ENCODE peak calls at places on chromosomes 16 and 17, in eight cellular contexts. S is CD8-positive, alpha-beta T cell; Q is prostate gland; M is AG04450; D is thoracic aorta; O is uterus; Y is GM06990; V is fibroblast of mammary gland. L is an unnamed sample.

GRCh38 chr16:14377326-14377725 is 252.7 kb downstream of the PARN start:
- DNase-seq in D (no peak), Q (no peak), M (no peak), Y (no peak), O (no peak), S (no peak), V (peak; percentile 86), L (no peak)

GRCh38 chr16:73369841-73370240 is 321.9 kb upstream of the ZFHX3 start:
- DNase-seq in D (no peak), Q (no peak), M (no peak), Y (no peak), V (no peak), S (no peak), O (no peak), L (no peak)

GRCh38 chr16:89189358-89190025 is 10.8 kb downstream of the SLC22A31 start:
- DNase-seq in S (no peak), O (no peak), Y (peak; percentile 15), V (no peak), M (no peak), D (no peak), Q (no peak), L (no peak)

GRCh38 chr17:10099051-10099571 is 99.3 kb downstream of the GAS7 start:
- DNase-seq in O (peak; percentile 66), Y (no peak), D (no peak), M (no peak), Q (no peak), S (no peak), V (peak; percentile 87), L (no peak)

GRCh38 chr17:68288804-68289203 is 2.1 kb downstream of the SLC16A6 start:
- DNase-seq in V (no peak), S (no peak), Q (no peak), D (no peak), O (no peak), Y (no peak), M (no peak), L (peak; percentile 35)

GRCh38 chr16:3716831-3717234 is 491 bp downstream of the TRAP1 start:
- DNase-seq in S (no peak), Q (no peak), O (no peak), Y (no peak), V (peak; percentile 20), M (no peak), D (no peak), L (no peak)

GRCh38 chr17:40967581-40967980 is 833 bp upstream of the KRT39 start:
- DNase-seq in Q (no peak), S (no peak), M (no peak), O (no peak), V (no peak), Y (no peak), D (no peak), L (no peak)

GRCh38 chr17:74513987-74514631 is 17.2 kb downstream of the CD300LB start:
- DNase-seq in M (no peak), V (peak; percentile 65), D (no peak), Q (no peak), O (no peak), S (peak; percentile 21), Y (no peak), L (peak; percentile 76)

GRCh38 chr17:64420143-64420670 is 28.7 kb upstream of the MILR1 start:
- DNase-seq in D (no peak), Y (no peak), S (no peak), M (peak; percentile 67), Q (peak; percentile 46), O (no peak), V (peak; percentile 90), L (peak; percentile 76)

GRCh38 chr17:77470800-77471733 is 330.3 kb downstream of the SEC14L1 start:
- DNase-seq in Q (no peak), D (no peak), V (peak; percentile 57), M (no peak), S (no peak), Y (no peak), O (peak; percentile 85), L (no peak)

GRCh38 chr16:72848759-72849664 is 198.9 kb downstream of the ZFHX3 start:
- DNase-seq in M (peak; percentile 65), Y (no peak), V (peak; percentile 87), D (peak; percentile 86), Q (peak; percentile 86), S (no peak), O (peak; percentile 89), L (no peak)

GRCh38 chr16:7482028-7482427 is 149.4 kb downstream of the RBFOX1 start:
- DNase-seq in Q (no peak), V (no peak), Y (no peak), S (no peak), M (no peak), O (no peak), D (no peak), L (no peak)

GRCh38 chr16:29663020-29663828 is at the start of gene SPN:
- DNase-seq in Q (no peak), O (no peak), M (no peak), D (no peak), S (no peak), Y (peak; percentile 78), V (no peak), L (peak; percentile 78)

GRCh38 chr17:50765454-50766221 is 1.7 kb downstream of the ANKRD40CL start:
- DNase-seq in D (no peak), Q (no peak), O (no peak), M (no peak), V (no peak), Y (peak; percentile 35), S (no peak), L (no peak)

GRCh38 chr17:80428363-80428762 is 13.4 kb downstream of the ENDOV start:
- DNase-seq in V (no peak), M (no peak), S (no peak), Y (peak; percentile 4), O (no peak), Q (no peak), D (no peak), L (no peak)

GRCh38 chr16:2350500-2350899 is 10.0 kb upstream of the ABCA3 start:
- DNase-seq in Y (no peak), S (no peak), Q (no peak), D (no peak), V (no peak), M (no peak), O (no peak), L (no peak)

GRCh38 chr17:17527534-17527933 is 31.3 kb upstream of the RASD1 start:
- DNase-seq in S (no peak), M (no peak), O (no peak), V (no peak), Q (no peak), Y (no peak), D (no peak), L (no peak)

GRCh38 chr17:13429201-13429600 is 172.5 kb downstream of the HS3ST3A1 start:
- DNase-seq in D (no peak), Q (no peak), M (peak; percentile 78), O (no peak), S (no peak), Y (no peak), V (peak; percentile 97), L (no peak)

GRCh38 chr17:18855831-18856624 is 1.9 kb upstream of the PRPSAP2 start:
- DNase-seq in Q (peak; percentile 95), Y (peak; percentile 79), V (peak; percentile 94), S (peak; percentile 77), O (peak; percentile 92), D (peak; percentile 87), M (peak; percentile 87), L (peak; percentile 93)

GRCh38 chr16:71484006-71484893 is 4.9 kb downstream of the ZNF19 start:
- DNase-seq in S (peak; percentile 69), Q (peak; percentile 86), O (peak; percentile 86), M (peak; percentile 85), V (peak; percentile 96), D (peak; percentile 54), Y (peak; percentile 87), L (peak; percentile 90)

DNA sequence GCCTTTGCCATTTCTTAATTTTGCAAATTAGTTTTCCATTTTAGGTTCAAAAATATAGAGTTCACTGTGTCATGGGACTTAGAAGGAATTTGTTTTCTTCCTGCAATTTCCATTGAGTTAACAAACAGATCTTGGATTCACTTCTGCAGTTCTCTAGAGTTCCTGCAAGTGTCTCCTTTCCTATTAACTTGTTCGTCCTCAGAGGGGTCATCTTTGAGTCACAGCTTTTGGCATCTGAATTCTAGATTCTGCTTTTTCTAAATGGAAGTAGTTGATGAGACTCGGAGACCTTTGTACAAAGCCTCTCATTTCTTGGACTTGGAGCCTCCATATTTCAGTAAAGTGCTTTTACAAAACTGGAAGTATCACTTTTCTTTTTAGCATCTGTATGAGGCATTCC is 323.3 kb downstream of the BCAS3 start:
- DNase-seq in V (peak; percentile 89), O (no peak), M (peak; percentile 26), S (no peak), Y (no peak), D (no peak), Q (no peak), L (no peak)
- H3K4me3 ChIP-seq in V (no peak overlapping the region), O (no peak overlapping the region), M (no peak overlapping the region), S (no peak overlapping the region), Y (no peak overlapping the region), D (no peak overlapping the region), Q (no peak overlapping the region), L (no peak overlapping the region)

DNA sequence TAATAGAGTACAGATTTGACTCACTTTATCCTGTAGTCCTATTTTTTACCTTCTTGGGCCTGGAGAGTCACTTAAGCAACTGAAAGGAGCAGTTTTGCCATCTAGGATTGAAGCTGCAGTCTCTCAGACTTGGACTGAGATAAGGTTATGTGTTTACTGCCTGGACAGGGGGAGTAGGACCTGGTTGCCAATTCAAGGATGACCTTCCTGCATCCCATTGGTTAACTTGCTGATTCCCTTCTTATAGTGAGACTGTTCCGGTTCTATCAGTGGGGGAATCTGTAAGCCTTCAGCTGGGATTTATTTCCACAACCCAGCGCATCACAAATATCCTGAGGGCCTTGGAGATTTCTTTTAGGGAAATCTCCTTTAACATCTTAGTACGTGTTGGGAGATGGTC is 2.9 kb downstream of the UBN1 start:
- DNase-seq in S (no peak), O (no peak), M (no peak), Q (no peak), Y (no peak), D (no peak), V (peak; percentile 45), L (no peak)
- H3K4me3 ChIP-seq in S (no peak overlapping the region), O (no peak overlapping the region), M (peak overlapping the region; percentile 40), Q (no peak overlapping the region), Y (no peak overlapping the region), D (peak overlapping the region; percentile 4), V (peak overlapping the region; percentile 1), L (no peak overlapping the region)

DNA sequence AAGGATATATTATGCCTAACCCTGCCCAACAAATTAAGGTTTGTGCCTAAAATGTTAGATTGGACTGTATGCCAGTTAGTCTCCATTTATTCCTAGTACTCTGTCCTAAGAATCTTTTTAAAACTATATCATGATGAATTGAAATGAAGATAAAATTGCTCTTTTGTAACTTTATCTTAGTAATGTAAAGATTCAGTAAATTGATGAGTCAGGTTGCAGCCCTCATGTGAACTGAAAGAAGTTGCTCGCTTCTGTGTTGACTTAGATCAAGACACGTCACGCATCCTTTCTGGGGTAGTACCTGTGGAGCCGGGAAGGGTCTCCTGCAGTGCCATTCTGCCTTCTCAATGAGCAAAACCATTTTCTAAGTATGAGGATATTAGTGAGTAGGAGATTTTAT is 63.3 kb downstream of the GAN start:
- DNase-seq in M (no peak), O (no peak), V (no peak), Q (no peak), S (no peak), D (no peak), Y (no peak), L (no peak)
- H3K4me3 ChIP-seq in M (no peak overlapping the region), O (no peak overlapping the region), V (no peak overlapping the region), Q (no peak overlapping the region), S (no peak overlapping the region), D (no peak overlapping the region), Y (no peak overlapping the region), L (no peak overlapping the region)

GRCh38 chr16:23962001-23962400 is 126.2 kb downstream of the PRKCB start:
- DNase-seq in V (no peak), Y (no peak), Q (no peak), O (no peak), S (no peak), D (no peak), M (no peak), L (no peak)
- H3K4me3 ChIP-seq in V (no peak overlapping the region), Y (no peak overlapping the region), Q (no peak overlapping the region), O (no peak overlapping the region), S (no peak overlapping the region), D (no peak overlapping the region), M (no peak overlapping the region), L (no peak overlapping the region)

L was measured in Jurkat, Clone E6-1.